ENCODE peak calls at places on chromosome 13, in six cellular contexts. U is frontal cortex; P is HTR-8/SVneo; G is stimulated activated CD4-positive, alpha-beta T cell treated with anti-CD3 and anti-CD28 coated beads, Interleukin-15, amount 100 ng/mL, for 1 hour; B is progenitor cell of endocrine pancreas; F is fibroblast of the aortic adventitia. W is an unnamed sample.

GRCh38 chr13:32904271-32904670 is 112.0 kb upstream of the KL start:
- DNase-seq in U (no peak), P (no peak), G (no peak), B (no peak), F (peak), W (no peak)

GRCh38 chr13:43489168-43489730 is 297.5 kb downstream of the ENOX1 start:
- DNase-seq in U (no peak), P (no peak), G (no peak), B (no peak), F (no peak), W (no peak)

GRCh38 chr13:90867336-90867683 is 480.2 kb upstream of the MIR17HG start:
- DNase-seq in U (peak), P (peak), G (no peak), B (peak), F (peak), W (peak)

GRCh38 chr13:37277435-37278144 is 172.1 kb upstream of the CSNK1A1L start:
- DNase-seq in U (no peak), P (no peak), G (no peak), B (no peak), F (peak), W (no peak)

GRCh38 chr13:56558698-56559320 is 581.9 kb upstream of the PRR20A start:
- DNase-seq in U (no peak), P (no peak), G (no peak), B (no peak), F (no peak), W (no peak)

GRCh38 chr13:102798653-102799543 is at the start of the genes BIVM and POGLUT2:
- DNase-seq in U (peak), P (peak), G (peak), B (peak), F (peak), W (peak)

GRCh38 chr13:76982051-76982450 is 9.8 kb upstream of the CLN5 start:
- DNase-seq in U (no peak), P (no peak), G (no peak), B (no peak), F (no peak), W (no peak)

GRCh38 chr13:112638157-112638750 is 50.3 kb upstream of the TUBGCP3 start:
- DNase-seq in U (no peak), P (no peak), G (no peak), B (no peak), F (no peak), W (no peak)

GRCh38 chr13:107031691-107032090 is 463.8 kb upstream of the ARGLU1 start:
- DNase-seq in U (no peak), P (no peak), G (no peak), B (no peak), F (no peak), W (no peak)

GRCh38 chr13:22082030-22082429 is 411.2 kb downstream of the FGF9 start:
- DNase-seq in U (no peak), P (no peak), G (no peak), B (no peak), F (no peak), W (no peak)

GRCh38 chr13:110126391-110126961 is 180.5 kb downstream of the COL4A1 start:
- DNase-seq in U (peak), P (peak), G (no peak), B (no peak), F (peak), W (no peak)

GRCh38 chr13:27967736-27968315 is 1.3 kb downstream of the CDX2 start:
- DNase-seq in U (no peak), P (no peak), G (no peak), B (no peak), F (no peak), W (no peak)

GRCh38 chr13:73859841-73860240 is 274.4 kb downstream of the KLF12 start:
- DNase-seq in U (no peak), P (no peak), G (no peak), B (no peak), F (no peak), W (no peak)

GRCh38 chr13:89401209-89401810 is 1730.1 kb downstream of the SLITRK5 start:
- DNase-seq in U (no peak), P (peak), G (no peak), B (no peak), F (peak), W (no peak)

GRCh38 chr13:101217086-101217485 is 199.2 kb downstream of the NALCN start:
- DNase-seq in U (no peak), P (no peak), G (no peak), B (no peak), F (no peak), W (no peak)

GRCh38 chr13:108895220-108895704 is 265.9 kb downstream of the MYO16 start:
- DNase-seq in U (no peak), P (no peak), G (no peak), B (no peak), F (peak), W (no peak)

GRCh38 chr13:24228852-24229458 is 68.4 kb downstream of the SPATA13 start:
- DNase-seq in U (peak), P (peak), G (no peak), B (no peak), F (peak), W (no peak)

GRCh38 chr13:102726430-102726829 is 31.6 kb upstream of the METTL21C start:
- DNase-seq in U (no peak), P (no peak), G (no peak), B (no peak), F (no peak), W (no peak)

GRCh38 chr13:63209330-63210017 is 1793.8 kb upstream of the PCDH20 start:
- DNase-seq in U (no peak), P (no peak), G (no peak), B (no peak), F (no peak), W (no peak)

GRCh38 chr13:40897058-40897457 is 107.6 kb downstream of the SLC25A15 start:
- DNase-seq in U (no peak), P (no peak), G (no peak), B (no peak), F (no peak), W (no peak)

GRCh38 chr13:50894042-50894441 is 15.5 kb upstream of the RNASEH2B start:
- DNase-seq in U (no peak), P (no peak), G (no peak), B (no peak), F (no peak), W (no peak)

GRCh38 chr13:88552966-88553365 is 881.8 kb downstream of the SLITRK5 start:
- DNase-seq in U (no peak), P (no peak), G (no peak), B (no peak), F (no peak), W (no peak)

GRCh38 chr13:110538632-110539031 is 22.9 kb downstream of the RAB20 start:
- DNase-seq in U (no peak), P (no peak), G (no peak), B (no peak), F (peak), W (peak)

GRCh38 chr13:72562686-72563085 is 164.7 kb downstream of the MZT1 start:
- DNase-seq in U (no peak), P (no peak), G (no peak), B (no peak), F (no peak), W (no peak)

GRCh38 chr13:51237887-51238286 is 15.7 kb downstream of the FAM124A start:
- DNase-seq in U (no peak), P (no peak), G (no peak), B (no peak), F (no peak), W (no peak)

GRCh38 chr13:34867590-34867989 is 74.5 kb upstream of the NBEA start:
- DNase-seq in U (no peak), P (no peak), G (no peak), B (no peak), F (no peak), W (no peak)

GRCh38 chr13:27792393-27793218 is at the start of gene GSX1:
- DNase-seq in U (peak), P (peak), G (no peak), B (peak), F (peak), W (no peak)

GRCh38 chr13:40236566-40237168 is 429.8 kb downstream of the FOXO1 start:
- DNase-seq in U (no peak), P (no peak), G (no peak), B (no peak), F (peak), W (no peak)

GRCh38 chr13:40271511-40271910 is 394.9 kb downstream of the FOXO1 start:
- DNase-seq in U (no peak), P (no peak), G (no peak), B (no peak), F (no peak), W (no peak)

GRCh38 chr13:32663660-32664059 is 77.4 kb downstream of the PDS5B start:
- DNase-seq in U (no peak), P (no peak), G (no peak), B (no peak), F (no peak), W (no peak)